ENCODE peak calls at places on chromosomes 2 and 18, in eight cellular contexts. One of them, this sample, is unnamed.

GRCh38 chr2:648476-649424 is 28.5 kb downstream of the TMEM18 start:
- DNase-seq in HepG2: no peak
- DNase-seq in GM12891: no peak
- DNase-seq in esophagus muscularis mucosa: peak
- DNase-seq in prostate gland: no peak
- DNase-seq in sigmoid colon: peak
- DNase-seq in endothelial cell of umbilical vein: no peak
- DNase-seq in HCT116: no peak
- DNase-seq in this sample: no peak

GRCh38 chr2:174697267-174697666 is 67.0 kb downstream of the CHRNA1 start:
- DNase-seq in endothelial cell of umbilical vein: peak
- DNase-seq in HCT116: peak
- DNase-seq in esophagus muscularis mucosa: no peak
- DNase-seq in prostate gland: no peak
- DNase-seq in GM12891: peak
- DNase-seq in HepG2: peak
- DNase-seq in sigmoid colon: no peak
- DNase-seq in this sample: peak

GRCh38 chr2:1436369-1436768 is 23.1 kb downstream of the TPO start:
- DNase-seq in HepG2: no peak
- DNase-seq in endothelial cell of umbilical vein: no peak
- DNase-seq in prostate gland: no peak
- DNase-seq in esophagus muscularis mucosa: no peak
- DNase-seq in HCT116: no peak
- DNase-seq in sigmoid colon: no peak
- DNase-seq in GM12891: no peak
- DNase-seq in this sample: no peak

GRCh38 chr2:128573531-128573930 is 254.9 kb upstream of the HS6ST1 start:
- DNase-seq in esophagus muscularis mucosa: peak
- DNase-seq in GM12891: no peak
- DNase-seq in endothelial cell of umbilical vein: no peak
- DNase-seq in HepG2: no peak
- DNase-seq in HCT116: no peak
- DNase-seq in prostate gland: no peak
- DNase-seq in sigmoid colon: peak
- DNase-seq in this sample: no peak

GRCh38 chr2:205903549-205904129 is 182.3 kb downstream of the INO80D start:
- DNase-seq in esophagus muscularis mucosa: no peak
- DNase-seq in sigmoid colon: no peak
- DNase-seq in HCT116: peak
- DNase-seq in HepG2: peak
- DNase-seq in prostate gland: no peak
- DNase-seq in GM12891: peak
- DNase-seq in endothelial cell of umbilical vein: peak
- DNase-seq in this sample: no peak

GRCh38 chr2:165469417-165469816 is at the start of gene CSRNP3:
- DNase-seq in HepG2: peak
- DNase-seq in HCT116: peak
- DNase-seq in esophagus muscularis mucosa: no peak
- DNase-seq in prostate gland: peak
- DNase-seq in sigmoid colon: peak
- DNase-seq in GM12891: no peak
- DNase-seq in endothelial cell of umbilical vein: peak
- DNase-seq in this sample: no peak

GRCh38 chr18:73884868-73885267 is 262.8 kb downstream of the FBXO15 start:
- DNase-seq in HepG2: no peak
- DNase-seq in sigmoid colon: no peak
- DNase-seq in HCT116: no peak
- DNase-seq in esophagus muscularis mucosa: peak
- DNase-seq in prostate gland: no peak
- DNase-seq in GM12891: no peak
- DNase-seq in endothelial cell of umbilical vein: no peak
- DNase-seq in this sample: no peak

GRCh38 chr2:176768185-176768584 is 444.4 kb upstream of the HNRNPA3 start:
- DNase-seq in GM12891: no peak
- DNase-seq in esophagus muscularis mucosa: no peak
- DNase-seq in prostate gland: no peak
- DNase-seq in sigmoid colon: no peak
- DNase-seq in endothelial cell of umbilical vein: no peak
- DNase-seq in HCT116: no peak
- DNase-seq in HepG2: no peak
- DNase-seq in this sample: no peak

GRCh38 chr18:23171581-23172156 is 36.4 kb downstream of the CABLES1 start:
- DNase-seq in GM12891: no peak
- DNase-seq in prostate gland: no peak
- DNase-seq in esophagus muscularis mucosa: no peak
- DNase-seq in endothelial cell of umbilical vein: no peak
- DNase-seq in sigmoid colon: no peak
- DNase-seq in HepG2: no peak
- DNase-seq in HCT116: no peak
- DNase-seq in this sample: no peak

GRCh38 chr2:239114119-239114581 is 266.3 kb downstream of the TWIST2 start:
- DNase-seq in endothelial cell of umbilical vein: peak
- DNase-seq in sigmoid colon: no peak
- DNase-seq in HepG2: no peak
- DNase-seq in GM12891: no peak
- DNase-seq in HCT116: no peak
- DNase-seq in prostate gland: no peak
- DNase-seq in esophagus muscularis mucosa: no peak
- DNase-seq in this sample: no peak

GRCh38 chr2:53235836-53236582 is 531.6 kb upstream of the CHAC2 start:
- DNase-seq in endothelial cell of umbilical vein: peak
- DNase-seq in prostate gland: no peak
- DNase-seq in HepG2: no peak
- DNase-seq in esophagus muscularis mucosa: no peak
- DNase-seq in sigmoid colon: no peak
- DNase-seq in HCT116: no peak
- DNase-seq in GM12891: no peak
- DNase-seq in this sample: no peak

GRCh38 chr2:77839102-77839501 is 316.9 kb upstream of the LRRTM4 start:
- DNase-seq in sigmoid colon: no peak
- DNase-seq in GM12891: no peak
- DNase-seq in esophagus muscularis mucosa: no peak
- DNase-seq in prostate gland: no peak
- DNase-seq in HCT116: no peak
- DNase-seq in endothelial cell of umbilical vein: no peak
- DNase-seq in HepG2: no peak
- DNase-seq in this sample: no peak

GRCh38 chr2:103792039-103792438 is 1030.2 kb downstream of the TMEM182 start:
- DNase-seq in endothelial cell of umbilical vein: no peak
- DNase-seq in prostate gland: no peak
- DNase-seq in GM12891: no peak
- DNase-seq in sigmoid colon: no peak
- DNase-seq in esophagus muscularis mucosa: no peak
- DNase-seq in HCT116: no peak
- DNase-seq in HepG2: no peak
- DNase-seq in this sample: no peak
- TF ChIP-seq POLR2AphosphoS5 in endothelial cell of umbilical vein: no peak
- TF ChIP-seq POLR2AphosphoS5 in prostate gland: no peak
- TF ChIP-seq POLR2AphosphoS5 in GM12891: no peak
- TF ChIP-seq POLR2AphosphoS5 in sigmoid colon: no peak
- TF ChIP-seq POLR2AphosphoS5 in esophagus muscularis mucosa: no peak
- TF ChIP-seq POLR2AphosphoS5 in HCT116: no peak
- TF ChIP-seq POLR2AphosphoS5 in HepG2: no peak
- TF ChIP-seq POLR2AphosphoS5 in this sample: no peak

GRCh38 chr2:69177785-69178636 is 165.0 kb downstream of the ANTXR1 start:
- DNase-seq in HepG2: peak
- DNase-seq in GM12891: no peak
- DNase-seq in sigmoid colon: peak
- DNase-seq in esophagus muscularis mucosa: peak
- DNase-seq in HCT116: peak
- DNase-seq in endothelial cell of umbilical vein: peak
- DNase-seq in prostate gland: peak
- DNase-seq in this sample: no peak
- TF ChIP-seq POLR2A in HepG2: peak
- TF ChIP-seq POLR2A in GM12891: no peak
- TF ChIP-seq POLR2A in sigmoid colon: no peak
- TF ChIP-seq POLR2A in esophagus muscularis mucosa: peak
- TF ChIP-seq POLR2A in HCT116: no peak
- TF ChIP-seq POLR2A in endothelial cell of umbilical vein: no peak
- TF ChIP-seq POLR2A in prostate gland: no peak
- TF ChIP-seq POLR2A in this sample: no peak

DNA sequence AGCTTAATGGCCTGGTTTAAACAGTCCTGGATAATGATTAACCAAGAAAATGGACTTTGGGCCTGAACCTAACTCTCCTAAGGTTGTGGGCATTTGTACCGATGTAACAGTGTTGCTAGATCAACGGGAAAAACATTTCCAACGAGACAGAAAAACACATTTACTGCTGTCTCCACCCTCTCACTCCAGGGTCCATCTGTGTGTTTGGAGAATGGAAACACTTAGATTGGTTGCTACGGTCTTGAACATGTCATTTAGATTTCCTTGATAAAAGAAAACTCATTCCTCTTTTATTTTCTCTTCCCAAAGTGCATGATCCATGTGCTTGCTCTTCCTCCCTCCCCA is 88.0 kb downstream of the SOCS6 start:
- DNase-seq in esophagus muscularis mucosa: no peak
- DNase-seq in GM12891: no peak
- DNase-seq in HepG2: peak
- DNase-seq in HCT116: no peak
- DNase-seq in endothelial cell of umbilical vein: no peak
- DNase-seq in sigmoid colon: no peak
- DNase-seq in prostate gland: no peak
- DNase-seq in this sample: no peak
- TF ChIP-seq POLR2AphosphoS5 in esophagus muscularis mucosa: no peak
- TF ChIP-seq POLR2AphosphoS5 in GM12891: no peak
- TF ChIP-seq POLR2AphosphoS5 in HepG2: peak
- TF ChIP-seq POLR2AphosphoS5 in HCT116: no peak
- TF ChIP-seq POLR2AphosphoS5 in endothelial cell of umbilical vein: no peak
- TF ChIP-seq POLR2AphosphoS5 in sigmoid colon: no peak
- TF ChIP-seq POLR2AphosphoS5 in prostate gland: no peak
- TF ChIP-seq POLR2AphosphoS5 in this sample: no peak

DNA sequence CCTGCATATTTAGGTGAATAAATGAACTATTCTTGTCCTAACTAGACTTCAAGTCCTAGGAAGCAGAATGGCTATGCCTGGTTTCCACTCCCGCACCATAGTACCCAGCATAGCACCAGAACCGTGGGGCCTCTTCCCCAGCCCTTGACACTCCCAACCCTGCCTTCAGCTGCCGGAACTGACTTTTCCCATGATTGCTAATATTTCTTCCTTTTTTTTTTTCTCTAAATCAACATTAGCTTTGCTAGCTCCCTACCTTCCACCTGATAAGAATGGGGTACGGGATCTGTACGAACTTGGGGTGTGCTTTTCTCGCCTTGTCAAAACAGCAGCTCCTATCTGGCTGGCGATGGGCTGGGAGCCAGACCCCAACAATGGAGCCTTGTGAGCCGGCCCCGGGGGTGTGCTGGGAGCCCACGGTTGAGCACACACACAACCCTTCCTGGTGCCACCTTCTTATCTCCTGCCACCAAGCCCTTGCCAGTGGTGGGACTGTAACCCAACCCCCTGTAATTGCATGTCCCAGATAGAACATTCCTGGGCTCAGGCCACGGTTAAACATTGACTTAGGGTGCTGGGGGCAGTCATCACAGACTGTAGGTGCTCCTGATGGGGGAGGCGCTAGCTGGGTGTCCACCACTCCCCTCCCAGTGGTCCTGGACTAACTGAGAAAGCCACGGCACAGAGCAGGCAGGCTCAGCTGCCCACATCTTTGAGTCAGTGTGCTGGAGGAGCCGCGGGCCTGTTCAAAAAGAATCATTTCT is 213.0 kb upstream of the HAAO start:
- DNase-seq in GM12891: no peak
- DNase-seq in sigmoid colon: no peak
- DNase-seq in HCT116: no peak
- DNase-seq in endothelial cell of umbilical vein: no peak
- DNase-seq in prostate gland: peak
- DNase-seq in HepG2: peak
- DNase-seq in esophagus muscularis mucosa: no peak
- DNase-seq in this sample: no peak
- TF ChIP-seq POLR2A in GM12891: no peak
- TF ChIP-seq POLR2A in sigmoid colon: no peak
- TF ChIP-seq POLR2A in HCT116: no peak
- TF ChIP-seq POLR2A in endothelial cell of umbilical vein: no peak
- TF ChIP-seq POLR2A in prostate gland: no peak
- TF ChIP-seq POLR2A in HepG2: peak
- TF ChIP-seq POLR2A in esophagus muscularis mucosa: no peak
- TF ChIP-seq POLR2A in this sample: no peak

GRCh38 chr2:74201196-74201595 is 2.8 kb downstream of the MTHFD2 start:
- DNase-seq in esophagus muscularis mucosa: no peak
- DNase-seq in GM12891: no peak
- DNase-seq in sigmoid colon: no peak
- DNase-seq in HepG2: no peak
- DNase-seq in endothelial cell of umbilical vein: no peak
- DNase-seq in HCT116: no peak
- DNase-seq in prostate gland: no peak
- DNase-seq in this sample: no peak

GRCh38 chr2:74204436-74204835 is 6.0 kb downstream of the MTHFD2 start:
- DNase-seq in HepG2: no peak
- DNase-seq in esophagus muscularis mucosa: no peak
- DNase-seq in prostate gland: no peak
- DNase-seq in sigmoid colon: no peak
- DNase-seq in GM12891: no peak
- DNase-seq in HCT116: no peak
- DNase-seq in endothelial cell of umbilical vein: no peak
- DNase-seq in this sample: no peak

GRCh38 chr2:74199275-74199701 is 873 bp downstream of the MTHFD2 start:
- DNase-seq in endothelial cell of umbilical vein: no peak
- DNase-seq in prostate gland: no peak
- DNase-seq in HepG2: no peak
- DNase-seq in esophagus muscularis mucosa: no peak
- DNase-seq in GM12891: no peak
- DNase-seq in sigmoid colon: no peak
- DNase-seq in HCT116: no peak
- DNase-seq in this sample: no peak

GRCh38 chr2:74199871-74200305 is 1.5 kb downstream of the MTHFD2 start:
- DNase-seq in GM12891: no peak
- DNase-seq in esophagus muscularis mucosa: no peak
- DNase-seq in prostate gland: no peak
- DNase-seq in HepG2: no peak
- DNase-seq in HCT116: no peak
- DNase-seq in endothelial cell of umbilical vein: peak
- DNase-seq in sigmoid colon: no peak
- DNase-seq in this sample: no peak

DNA sequence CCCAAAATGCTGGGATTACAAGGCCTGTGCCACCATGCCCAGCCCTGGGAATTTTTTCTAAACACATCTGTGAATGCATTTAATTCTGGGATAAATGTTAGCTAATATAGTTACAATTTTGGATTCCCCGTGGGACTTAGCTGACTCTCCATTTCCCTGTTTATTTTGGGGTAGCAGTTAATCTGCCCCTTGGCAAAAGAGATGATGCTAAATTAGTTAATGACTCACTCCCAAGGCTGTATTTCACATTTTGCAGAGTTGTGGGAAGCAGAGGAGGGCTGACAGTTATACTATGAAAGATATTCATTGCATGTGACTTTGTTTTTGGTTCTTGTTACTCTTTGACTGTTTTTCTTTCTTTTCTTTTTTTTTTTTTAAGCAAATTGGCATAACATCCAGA is 3.2 kb downstream of the MTHFD2 start:
- DNase-seq in GM12891: no peak
- DNase-seq in endothelial cell of umbilical vein: no peak
- DNase-seq in prostate gland: no peak
- DNase-seq in esophagus muscularis mucosa: no peak
- DNase-seq in HCT116: no peak
- DNase-seq in HepG2: no peak
- DNase-seq in sigmoid colon: no peak
- DNase-seq in this sample: no peak
- TF ChIP-seq POLR2AphosphoS5 in GM12891: no peak
- TF ChIP-seq POLR2AphosphoS5 in endothelial cell of umbilical vein: no peak
- TF ChIP-seq POLR2AphosphoS5 in prostate gland: peak
- TF ChIP-seq POLR2AphosphoS5 in esophagus muscularis mucosa: no peak
- TF ChIP-seq POLR2AphosphoS5 in HCT116: no peak
- TF ChIP-seq POLR2AphosphoS5 in HepG2: no peak
- TF ChIP-seq POLR2AphosphoS5 in sigmoid colon: peak
- TF ChIP-seq POLR2AphosphoS5 in this sample: no peak

This sample was measured in GM12892.